ENCODE peak calls at places on chromosome 4, in eight cellular contexts. T is brain microvascular endothelial cell, H is uterus, N is right lobe of liver, L is GM06990, C is mucosa of descending colon, R is IMR-90, A is stomach. X is an unnamed sample.

GRCh38 chr4:183182873-183183725 is 84.0 kb downstream of the WWC2 start:
- DNase-seq in T (peak), H (peak), N (no peak), L (no peak), C (no peak), R (peak), A (no peak), X (peak)

GRCh38 chr4:151955721-151956340 is 195.0 kb upstream of the GATB start:
- DNase-seq in T (peak), H (no peak), N (no peak), L (no peak), C (no peak), R (peak), A (no peak), X (peak)

GRCh38 chr4:69984030-69984443 is 11.7 kb upstream of the STATH start:
- DNase-seq in T (peak), H (no peak), N (peak), L (peak), C (no peak), R (no peak), A (peak), X (peak)

GRCh38 chr4:82842593-82842992 is 44.0 kb upstream of the SCD5 start:
- DNase-seq in T (peak), H (no peak), N (no peak), L (no peak), C (no peak), R (peak), A (no peak), X (peak)

GRCh38 chr4:73682508-73682907 is 57.9 kb upstream of the CXCL8 start:
- DNase-seq in T (no peak), H (no peak), N (no peak), L (no peak), C (no peak), R (no peak), A (no peak), X (peak)

GRCh38 chr4:1398686-1399507 is 7.3 kb downstream of the NKX1-1 start:
- DNase-seq in T (no peak), H (no peak), N (peak), L (peak), C (peak), R (no peak), A (no peak), X (no peak)

GRCh38 chr4:102094474-102094873 is 250.8 kb downstream of the SLC39A8 start:
- DNase-seq in T (no peak), H (no peak), N (no peak), L (no peak), C (no peak), R (no peak), A (no peak), X (no peak)

GRCh38 chr4:88002786-88003185 is 4.6 kb upstream of the PKD2 start:
- DNase-seq in T (no peak), H (no peak), N (no peak), L (no peak), C (no peak), R (no peak), A (no peak), X (peak)

GRCh38 chr4:116358633-116359222 is 726.6 kb downstream of the TRAM1L1 start:
- DNase-seq in T (peak), H (no peak), N (peak), L (peak), C (no peak), R (peak), A (peak), X (peak)

GRCh38 chr4:83855044-83855443 is 319.1 kb downstream of the GPAT3 start:
- DNase-seq in T (peak), H (no peak), N (no peak), L (no peak), C (no peak), R (peak), A (no peak), X (peak)

GRCh38 chr4:162498168-162498567 is 334.4 kb upstream of the FSTL5 start:
- DNase-seq in T (no peak), H (no peak), N (peak), L (no peak), C (no peak), R (no peak), A (peak), X (no peak)

GRCh38 chr4:3485882-3486555 is 22.9 kb downstream of the DOK7 start:
- DNase-seq in T (no peak), H (no peak), N (no peak), L (no peak), C (no peak), R (no peak), A (no peak), X (no peak)

GRCh38 chr4:152161676-152162330 is 374.1 kb downstream of the FBXW7 start:
- DNase-seq in T (no peak), H (no peak), N (no peak), L (no peak), C (no peak), R (no peak), A (no peak), X (peak)

GRCh38 chr4:78754872-78755271 is 21.3 kb upstream of the BMP2K start:
- DNase-seq in T (no peak), H (no peak), N (no peak), L (no peak), C (no peak), R (no peak), A (no peak), X (no peak)

GRCh38 chr4:82360298-82361177 is 13.3 kb downstream of the HNRNPD start:
- DNase-seq in T (no peak), H (no peak), N (no peak), L (no peak), C (no peak), R (peak), A (no peak), X (peak)

GRCh38 chr4:53780736-53781400 is 189.6 kb upstream of the LNX1 start:
- DNase-seq in T (no peak), H (no peak), N (no peak), L (no peak), C (no peak), R (peak), A (no peak), X (peak)

GRCh38 chr4:152448806-152449205 is 87.1 kb downstream of the FBXW7 start:
- DNase-seq in T (no peak), H (no peak), N (no peak), L (no peak), C (no peak), R (no peak), A (no peak), X (no peak)

GRCh38 chr4:8739820-8740665 is 131.6 kb downstream of the HMX1 start:
- DNase-seq in T (no peak), H (no peak), N (peak), L (no peak), C (no peak), R (no peak), A (peak), X (no peak)

GRCh38 chr4:159855731-159856130 is 752.9 kb downstream of the RAPGEF2 start:
- DNase-seq in T (no peak), H (no peak), N (no peak), L (no peak), C (no peak), R (no peak), A (no peak), X (no peak)

GRCh38 chr4:8419222-8420041 is 21.1 kb downstream of the ACOX3 start:
- DNase-seq in T (no peak), H (no peak), N (no peak), L (no peak), C (no peak), R (peak), A (no peak), X (peak)

GRCh38 chr4:95178938-95179337 is 369.8 kb downstream of the UNC5C start:
- DNase-seq in T (no peak), H (no peak), N (no peak), L (no peak), C (no peak), R (no peak), A (no peak), X (peak)

GRCh38 chr4:142595222-142595871 is 250.8 kb downstream of the INPP4B start:
- DNase-seq in T (no peak), H (no peak), N (peak), L (no peak), C (no peak), R (no peak), A (no peak), X (no peak)

GRCh38 chr4:20825493-20825892 is 125.2 kb downstream of the PACRGL start:
- DNase-seq in T (no peak), H (no peak), N (no peak), L (no peak), C (no peak), R (no peak), A (no peak), X (no peak)

GRCh38 chr4:53119685-53120084 is 246.2 kb downstream of the SCFD2 start:
- DNase-seq in T (peak), H (peak), N (no peak), L (no peak), C (no peak), R (peak), A (no peak), X (peak)

GRCh38 chr4:139844057-139844456 is 178.4 kb downstream of the MGST2 start:
- DNase-seq in T (no peak), H (no peak), N (no peak), L (no peak), C (no peak), R (no peak), A (no peak), X (peak)

DNA sequence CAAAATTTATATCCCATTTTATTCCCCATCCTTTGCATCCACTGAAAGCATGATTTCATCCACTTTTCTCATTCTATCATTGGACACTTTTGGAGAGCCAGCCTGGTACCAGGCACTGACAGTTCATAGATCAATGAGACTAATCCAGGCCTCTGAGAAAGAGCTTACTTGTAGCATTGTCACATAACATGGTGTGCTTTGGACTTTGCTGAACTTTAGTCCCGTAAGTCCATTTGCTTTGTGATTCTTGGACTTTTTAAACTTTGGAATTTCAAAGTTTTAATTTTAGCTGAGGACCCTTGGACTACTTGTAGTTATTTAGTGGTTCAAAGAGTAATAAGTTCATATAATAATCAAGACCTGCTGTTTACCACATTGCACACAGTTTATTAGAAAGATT is 11.5 kb downstream of the LIAS start:
- DNase-seq in T (no peak), H (no peak), N (no peak), L (no peak), C (no peak), R (no peak), A (no peak), X (no peak)
- H3K4me3 ChIP-seq in T (no peak), H (no peak), N (no peak), L (no peak), C (no peak), R (no peak), A (no peak), X (no peak)

GRCh38 chr4:161419822-161420221 is 744.0 kb downstream of the FSTL5 start:
- DNase-seq in T (peak), H (no peak), N (no peak), L (no peak), C (no peak), R (no peak), A (no peak), X (no peak)
- TF ChIP-seq CTCF in T (peak), H (no peak), N (peak), L (peak), C (no peak), R (no peak), A (no peak), X (no peak)

GRCh38 chr4:168408620-168409019 is 71.7 kb downstream of the DDX60L start:
- DNase-seq in T (peak), H (peak), N (no peak), L (no peak), C (no peak), R (peak), A (no peak), X (peak)
- H3K4me3 ChIP-seq in T (no peak), H (no peak), N (no peak), L (no peak), C (no peak), R (no peak), A (no peak), X (no peak)

DNA sequence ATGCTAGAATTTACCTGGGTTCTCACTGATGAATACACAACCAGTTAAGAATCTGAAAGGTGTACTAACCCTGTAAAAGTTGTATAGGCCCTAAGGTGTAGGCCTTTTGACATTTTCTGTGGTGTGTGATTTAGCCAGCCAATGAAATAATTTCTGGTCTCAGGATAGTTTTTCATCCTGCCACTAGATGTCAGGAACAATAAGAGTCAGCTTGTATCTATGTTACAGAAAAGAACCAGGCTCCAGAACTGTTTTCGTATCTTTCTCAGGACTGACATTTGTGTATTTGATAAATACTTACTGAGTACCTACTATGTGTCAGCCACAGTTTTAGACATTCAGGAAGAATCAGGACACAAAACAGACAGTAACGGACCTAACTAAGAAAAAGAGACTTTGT is 673.6 kb upstream of the TENM3 start:
- DNase-seq in T (peak), H (no peak), N (no peak), L (no peak), C (no peak), R (peak), A (no peak), X (peak)
- TF ChIP-seq CTCF in T (peak), H (no peak), N (peak), L (peak), C (peak), R (peak), A (no peak), X (peak)

DNA sequence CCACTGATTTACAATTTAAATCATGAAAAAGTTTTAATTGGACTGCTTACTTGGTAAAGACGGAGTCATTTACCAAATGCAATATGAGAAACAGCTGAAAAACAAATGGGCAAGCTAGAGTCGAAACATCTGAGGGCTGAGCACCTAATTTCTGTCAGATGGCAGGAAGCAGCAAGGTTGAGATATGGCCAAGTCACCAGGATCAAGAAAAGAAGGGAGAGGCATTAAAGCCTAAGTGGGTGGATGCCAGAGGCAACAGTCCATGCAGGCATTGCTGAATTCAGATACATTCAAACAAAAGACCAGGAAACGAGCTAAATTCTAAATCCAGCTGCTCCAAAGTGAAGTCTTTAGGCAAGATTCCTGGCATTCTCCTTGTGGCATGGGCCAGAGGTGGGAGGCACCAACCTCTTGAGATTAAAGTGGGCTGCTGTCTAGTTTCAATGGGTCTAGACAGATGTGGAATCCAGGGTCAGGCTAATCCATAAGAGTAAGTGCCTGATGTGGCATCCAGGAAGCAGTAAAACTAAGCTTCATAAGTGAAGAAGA is 8.0 kb upstream of the ARSJ start:
- DNase-seq in T (no peak), H (no peak), N (no peak), L (no peak), C (no peak), R (no peak), A (no peak), X (no peak)
- H3K4me3 ChIP-seq in T (no peak), H (no peak), N (no peak), L (no peak), C (no peak), R (no peak), A (no peak), X (no peak)

DNA sequence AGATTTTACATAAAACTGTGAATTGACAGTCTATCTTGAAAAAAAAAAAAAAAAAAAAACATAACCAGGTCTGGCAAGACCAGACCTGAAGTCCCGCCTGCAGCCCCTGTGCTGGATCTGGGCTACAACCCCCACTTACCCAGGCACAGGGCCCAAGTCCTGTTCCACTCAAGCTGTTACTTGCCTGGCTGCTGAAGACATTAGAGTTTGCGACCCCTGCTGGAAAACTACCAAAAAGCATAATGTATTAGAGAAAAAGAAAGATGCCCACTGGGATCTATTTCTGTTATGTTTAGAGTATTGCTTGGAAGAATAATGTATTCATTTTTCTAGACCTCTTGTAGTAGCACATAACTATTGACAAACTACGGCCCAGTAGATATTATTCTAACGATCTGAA is 4.7 kb downstream of the HS3ST1 start:
- DNase-seq in T (peak), H (no peak), N (no peak), L (no peak), C (no peak), R (peak), A (no peak), X (peak)
- TF ChIP-seq CTCF in T (peak), H (no peak), N (peak), L (peak), C (no peak), R (no peak), A (no peak), X (peak)

X was measured in cardiac fibroblast.